ENCODE peak calls at places on chromosomes 5 and 9, in seven cellular contexts. P, R, C, M, F, Z and W are unnamed samples.
A peak's percentile ranks its signal among the peaks of the same experiment; 100 is the strongest.

GRCh38 chr5:139561655-139562451 is 714 bp downstream of the UBE2D2 start:
- DNase-seq in F (peak; percentile 27), R (peak; percentile 44), P (peak; percentile 45), C (peak; percentile 19), Z (peak; percentile 41), M (no peak), W (peak; percentile 60)

GRCh38 chr5:76426391-76426802 is 23.3 kb downstream of the IQGAP2 start:
- DNase-seq in C (no peak), Z (no peak), M (no peak), P (no peak), F (no peak), R (no peak), W (no peak)

GRCh38 chr9:127361561-127361960 is 35.4 kb upstream of the SLC2A8 start:
- DNase-seq in R (peak; percentile 91), M (no peak), P (no peak), C (no peak), Z (no peak), F (no peak), W (no peak)

GRCh38 chr5:134136771-134137170 is 22.3 kb downstream of the TCF7 start:
- DNase-seq in C (no peak), F (no peak), R (no peak), M (no peak), Z (no peak), P (no peak), W (no peak)

GRCh38 chr9:129138144-129138462 is 26.9 kb downstream of the PTPA start:
- DNase-seq in R (no peak), M (no peak), P (no peak), F (no peak), C (no peak), Z (no peak), W (no peak)

GRCh38 chr9:124551472-124552339 is 44.5 kb upstream of the NR5A1 start:
- DNase-seq in Z (peak; percentile 70), P (peak; percentile 61), M (no peak), F (no peak), C (no peak), R (peak; percentile 58), W (peak; percentile 79)

GRCh38 chr5:30572279-30572678 is 621.2 kb upstream of the CDH6 start:
- DNase-seq in P (no peak), M (no peak), F (no peak), C (no peak), R (peak; percentile 1), Z (peak; percentile 1), W (no peak)

GRCh38 chr5:171467107-171467506 is 47.7 kb downstream of the FGF18 start:
- DNase-seq in M (no peak), R (no peak), F (no peak), C (no peak), P (no peak), Z (no peak), W (no peak)

GRCh38 chr5:142385194-142385593 is 60.4 kb upstream of the SPRY4 start:
- DNase-seq in R (no peak), F (no peak), P (no peak), M (no peak), Z (peak; percentile 48), C (no peak), W (peak; percentile 75)

GRCh38 chr9:21311888-21312287 is 6.8 kb upstream of the IFNA5 start:
- DNase-seq in Z (no peak), P (no peak), R (no peak), C (no peak), M (no peak), F (no peak), W (no peak)

GRCh38 chr5:124783794-124784193 is 37.4 kb upstream of the ZNF608 start:
- DNase-seq in C (no peak), P (no peak), Z (peak; percentile 90), F (no peak), M (no peak), R (peak; percentile 8), W (no peak)

GRCh38 chr5:99019812-99020697 is 91.2 kb upstream of the CHD1 start:
- DNase-seq in Z (peak; percentile 90), C (no peak), R (peak; percentile 64), P (no peak), F (no peak), M (no peak), W (peak; percentile 95)

GRCh38 chr9:132826131-132826530 is 52.0 kb downstream of the AK8 start:
- DNase-seq in R (no peak), P (no peak), Z (no peak), F (no peak), M (no peak), C (no peak), W (no peak)

GRCh38 chr5:138645778-138646575 is 70.8 kb upstream of the HSPA9 start:
- DNase-seq in C (no peak), Z (no peak), F (no peak), R (no peak), P (no peak), M (no peak), W (no peak)

GRCh38 chr9:134895103-134895502 is 14.5 kb downstream of the FCN2 start:
- DNase-seq in Z (no peak), C (no peak), M (no peak), R (no peak), P (no peak), F (no peak), W (no peak)

GRCh38 chr9:20321683-20322082 is 300.6 kb downstream of the MLLT3 start:
- DNase-seq in M (no peak), P (no peak), Z (no peak), R (peak; percentile 80), F (peak; percentile 32), C (no peak), W (no peak)

GRCh38 chr5:112552791-112553190 is 133.7 kb upstream of the EPB41L4A start:
- DNase-seq in F (no peak), R (peak; percentile 20), Z (no peak), C (no peak), P (no peak), M (no peak), W (no peak)

GRCh38 chr5:1948663-1949191 is 66.0 kb upstream of the IRX4 start:
- DNase-seq in F (no peak), C (no peak), Z (no peak), R (peak; percentile 93), M (no peak), P (no peak), W (no peak)

GRCh38 chr9:127612993-127613954 is 1.2 kb downstream of the STXBP1 start:
- DNase-seq in Z (peak; percentile 50), M (no peak), C (peak; percentile 9), F (peak; percentile 9), R (peak; percentile 77), P (peak; percentile 26), W (peak; percentile 71)

GRCh38 chr9:33165263-33166151 is 1.6 kb downstream of the B4GALT1 start:
- DNase-seq in F (no peak), P (no peak), R (peak; percentile 66), M (no peak), C (no peak), Z (peak; percentile 98), W (peak; percentile 84)

GRCh38 chr9:19940808-19941207 is 152.0 kb upstream of the SLC24A2 start:
- DNase-seq in C (no peak), M (no peak), R (no peak), P (no peak), F (no peak), Z (no peak), W (peak; percentile 24)

GRCh38 chr9:79403495-79403894 is 168.3 kb upstream of the TLE4 start:
- DNase-seq in M (no peak), Z (no peak), P (no peak), R (no peak), F (no peak), C (no peak), W (no peak)

GRCh38 chr5:74289238-74289637 is 351.3 kb downstream of the ENC1 start:
- DNase-seq in M (no peak), R (peak; percentile 52), P (no peak), Z (no peak), C (no peak), F (no peak), W (no peak)

GRCh38 chr9:35996358-35996970 is 38.5 kb upstream of the OR2S2 start:
- DNase-seq in C (no peak), Z (peak; percentile 16), R (peak; percentile 18), F (no peak), P (no peak), M (no peak), W (peak; percentile 8)

GRCh38 chr5:152529456-152529855 is 124.4 kb upstream of the NMUR2 start:
- DNase-seq in P (no peak), Z (no peak), F (no peak), R (no peak), C (no peak), M (no peak), W (no peak)

GRCh38 chr9:96420468-96421219 is 2.5 kb upstream of the ZNF367 start:
- DNase-seq in M (no peak), Z (peak; percentile 93), F (no peak), C (no peak), R (peak; percentile 95), P (no peak), W (peak; percentile 78)

GRCh38 chr5:5933651-5934050 is 444.7 kb downstream of the MED10 start:
- DNase-seq in Z (no peak), M (no peak), C (no peak), R (no peak), F (no peak), P (no peak), W (no peak)